ENCODE peak calls at places on chromosomes 6 and 20, in five cellular contexts. One of them, this sample, is unnamed.

GRCh38 chr6:53496100-53496499 is 48.8 kb downstream of the GCLC start:
- DNase-seq in GM12865: no peak
- DNase-seq in tibial nerve: no peak
- DNase-seq in sigmoid colon: no peak
- DNase-seq in adrenal gland: no peak
- DNase-seq in this sample: no peak

GRCh38 chr20:39290575-39290974 is 328.4 kb downstream of the DHX35 start:
- DNase-seq in GM12865: no peak
- DNase-seq in tibial nerve: no peak
- DNase-seq in sigmoid colon: no peak
- DNase-seq in adrenal gland: no peak
- DNase-seq in this sample: no peak

GRCh38 chr20:63553933-63554290 is at the start of gene FNDC11:
- DNase-seq in GM12865: peak
- DNase-seq in tibial nerve: no peak
- DNase-seq in sigmoid colon: no peak
- DNase-seq in adrenal gland: peak
- DNase-seq in this sample: peak

GRCh38 chr6:49269190-49269589 is 193.9 kb downstream of the MMUT start:
- DNase-seq in GM12865: no peak
- DNase-seq in tibial nerve: no peak
- DNase-seq in sigmoid colon: no peak
- DNase-seq in adrenal gland: no peak
- DNase-seq in this sample: no peak

GRCh38 chr20:29878281-29878741 is 1379.2 kb upstream of the DEFB115 start:
- DNase-seq in GM12865: peak
- DNase-seq in tibial nerve: no peak
- DNase-seq in sigmoid colon: peak
- DNase-seq in adrenal gland: no peak
- DNase-seq in this sample: no peak

GRCh38 chr20:40743172-40743775 is 54.2 kb upstream of the MAFB start:
- DNase-seq in GM12865: no peak
- DNase-seq in tibial nerve: no peak
- DNase-seq in sigmoid colon: no peak
- DNase-seq in adrenal gland: no peak
- DNase-seq in this sample: no peak

GRCh38 chr6:14046476-14047068 is 71.0 kb upstream of the CD83 start:
- DNase-seq in GM12865: peak
- DNase-seq in tibial nerve: peak
- DNase-seq in sigmoid colon: no peak
- DNase-seq in adrenal gland: peak
- DNase-seq in this sample: no peak

GRCh38 chr20:51249215-51249614 is 226.3 kb upstream of the KCNG1 start:
- DNase-seq in GM12865: no peak
- DNase-seq in tibial nerve: no peak
- DNase-seq in sigmoid colon: no peak
- DNase-seq in adrenal gland: no peak
- DNase-seq in this sample: no peak

GRCh38 chr6:27133281-27134227 is 113.9 kb upstream of the PRSS16 start:
- DNase-seq in GM12865: peak
- DNase-seq in tibial nerve: peak
- DNase-seq in sigmoid colon: peak
- DNase-seq in adrenal gland: peak
- DNase-seq in this sample: peak

GRCh38 chr20:54201268-54201846 is 6.5 kb upstream of the PFDN4 start:
- DNase-seq in GM12865: no peak
- DNase-seq in tibial nerve: no peak
- DNase-seq in sigmoid colon: no peak
- DNase-seq in adrenal gland: no peak
- DNase-seq in this sample: no peak

GRCh38 chr6:158803733-158804143 is 15.4 kb downstream of the EZR start:
- DNase-seq in GM12865: peak
- DNase-seq in tibial nerve: no peak
- DNase-seq in sigmoid colon: no peak
- DNase-seq in adrenal gland: no peak
- DNase-seq in this sample: peak

GRCh38 chr6:30819287-30819917 is 64.9 kb upstream of the DDR1 start:
- DNase-seq in GM12865: no peak
- DNase-seq in tibial nerve: no peak
- DNase-seq in sigmoid colon: no peak
- DNase-seq in adrenal gland: no peak
- DNase-seq in this sample: no peak

GRCh38 chr6:683742-684440 is 9.0 kb downstream of the EXOC2 start:
- DNase-seq in GM12865: no peak
- DNase-seq in tibial nerve: no peak
- DNase-seq in sigmoid colon: no peak
- DNase-seq in adrenal gland: no peak
- DNase-seq in this sample: no peak

GRCh38 chr6:30881987-30882763 is 2.1 kb upstream of the DDR1 start:
- DNase-seq in GM12865: no peak
- DNase-seq in tibial nerve: no peak
- DNase-seq in sigmoid colon: no peak
- DNase-seq in adrenal gland: no peak
- DNase-seq in this sample: no peak

GRCh38 chr20:36344517-36345132 is 38.5 kb downstream of the DLGAP4 start:
- DNase-seq in GM12865: peak
- DNase-seq in tibial nerve: peak
- DNase-seq in sigmoid colon: no peak
- DNase-seq in adrenal gland: peak
- DNase-seq in this sample: no peak

GRCh38 chr6:39952170-39952569 is 17.9 kb upstream of the MOCS1 start:
- DNase-seq in GM12865: no peak
- DNase-seq in tibial nerve: peak
- DNase-seq in sigmoid colon: no peak
- DNase-seq in adrenal gland: no peak
- DNase-seq in this sample: no peak

GRCh38 chr6:100246206-100246605 is 218.5 kb downstream of the SIM1 start:
- DNase-seq in GM12865: no peak
- DNase-seq in tibial nerve: no peak
- DNase-seq in sigmoid colon: no peak
- DNase-seq in adrenal gland: no peak
- DNase-seq in this sample: no peak

GRCh38 chr6:11645016-11645415 is 107.5 kb downstream of the TMEM170B start:
- DNase-seq in GM12865: no peak
- DNase-seq in tibial nerve: no peak
- DNase-seq in sigmoid colon: no peak
- DNase-seq in adrenal gland: no peak
- DNase-seq in this sample: no peak

GRCh38 chr20:15637971-15638754 is 935.1 kb downstream of the KIF16B start:
- DNase-seq in GM12865: no peak
- DNase-seq in tibial nerve: no peak
- DNase-seq in sigmoid colon: no peak
- DNase-seq in adrenal gland: no peak
- DNase-seq in this sample: no peak

GRCh38 chr20:62737271-62737761 is 28.7 kb downstream of the NTSR1 start:
- DNase-seq in GM12865: no peak
- DNase-seq in tibial nerve: no peak
- DNase-seq in sigmoid colon: no peak
- DNase-seq in adrenal gland: no peak
- DNase-seq in this sample: no peak

GRCh38 chr20:8805737-8806442 is 263.0 kb upstream of the PLCB4 start:
- DNase-seq in GM12865: peak
- DNase-seq in tibial nerve: no peak
- DNase-seq in sigmoid colon: no peak
- DNase-seq in adrenal gland: no peak
- DNase-seq in this sample: no peak

GRCh38 chr6:147005499-147005898 is 198.7 kb upstream of the STXBP5 start:
- DNase-seq in GM12865: no peak
- DNase-seq in tibial nerve: no peak
- DNase-seq in sigmoid colon: no peak
- DNase-seq in adrenal gland: no peak
- DNase-seq in this sample: no peak

GRCh38 chr20:44223721-44224120 is 13.2 kb upstream of the OSER1 start:
- DNase-seq in GM12865: no peak
- DNase-seq in tibial nerve: no peak
- DNase-seq in sigmoid colon: no peak
- DNase-seq in adrenal gland: no peak
- DNase-seq in this sample: no peak

GRCh38 chr6:133756046-133756445 is 132.9 kb upstream of the TCF21 start:
- DNase-seq in GM12865: no peak
- DNase-seq in tibial nerve: no peak
- DNase-seq in sigmoid colon: no peak
- DNase-seq in adrenal gland: no peak
- DNase-seq in this sample: no peak

GRCh38 chr6:48736486-48737206 is 625.6 kb upstream of the PTCHD4 start:
- DNase-seq in GM12865: no peak
- DNase-seq in tibial nerve: no peak
- DNase-seq in sigmoid colon: no peak
- DNase-seq in adrenal gland: no peak
- DNase-seq in this sample: no peak

GRCh38 chr6:69795469-69796080 is 1.2 kb downstream of the LMBRD1 start:
- DNase-seq in GM12865: peak
- DNase-seq in tibial nerve: no peak
- DNase-seq in sigmoid colon: no peak
- DNase-seq in adrenal gland: no peak
- DNase-seq in this sample: no peak

GRCh38 chr6:17863971-17864754 is 123.3 kb downstream of the KIF13A start:
- DNase-seq in GM12865: no peak
- DNase-seq in tibial nerve: no peak
- DNase-seq in sigmoid colon: peak
- DNase-seq in adrenal gland: peak
- DNase-seq in this sample: no peak

GRCh38 chr6:6751615-6752014 is 163.1 kb downstream of the LY86 start:
- DNase-seq in GM12865: peak
- DNase-seq in tibial nerve: peak
- DNase-seq in sigmoid colon: peak
- DNase-seq in adrenal gland: no peak
- DNase-seq in this sample: no peak

GRCh38 chr6:6752129-6752528 is 163.6 kb downstream of the LY86 start:
- DNase-seq in GM12865: no peak
- DNase-seq in tibial nerve: no peak
- DNase-seq in sigmoid colon: no peak
- DNase-seq in adrenal gland: no peak
- DNase-seq in this sample: no peak

GRCh38 chr6:6748001-6748400 is 159.5 kb downstream of the LY86 start:
- DNase-seq in GM12865: no peak
- DNase-seq in tibial nerve: no peak
- DNase-seq in sigmoid colon: no peak
- DNase-seq in adrenal gland: peak
- DNase-seq in this sample: no peak

GRCh38 chr6:6751197-6751596 is 162.7 kb downstream of the LY86 start:
- DNase-seq in GM12865: no peak
- DNase-seq in tibial nerve: no peak
- DNase-seq in sigmoid colon: no peak
- DNase-seq in adrenal gland: no peak
- DNase-seq in this sample: no peak

GRCh38 chr6:6749791-6750434 is 161.4 kb downstream of the LY86 start:
- DNase-seq in GM12865: no peak
- DNase-seq in tibial nerve: peak
- DNase-seq in sigmoid colon: peak
- DNase-seq in adrenal gland: peak
- DNase-seq in this sample: no peak
- TF ChIP-seq CTCF in GM12865: no peak
- TF ChIP-seq CTCF in tibial nerve: no peak
- TF ChIP-seq CTCF in sigmoid colon: no peak
- TF ChIP-seq CTCF in adrenal gland: no peak
- TF ChIP-seq CTCF in this sample: no peak

GRCh38 chr6:5630636-5631035 is 369.3 kb downstream of the FARS2 start:
- DNase-seq in GM12865: no peak
- DNase-seq in tibial nerve: no peak
- DNase-seq in sigmoid colon: no peak
- DNase-seq in adrenal gland: no peak
- DNase-seq in this sample: no peak
- TF ChIP-seq CTCF in GM12865: no peak
- TF ChIP-seq CTCF in tibial nerve: no peak
- TF ChIP-seq CTCF in sigmoid colon: no peak
- TF ChIP-seq CTCF in adrenal gland: no peak
- TF ChIP-seq CTCF in this sample: no peak

GRCh38 chr6:45789238-45789637 is 226.4 kb downstream of the CLIC5 start:
- DNase-seq in GM12865: no peak
- DNase-seq in tibial nerve: no peak
- DNase-seq in sigmoid colon: no peak
- DNase-seq in adrenal gland: no peak
- DNase-seq in this sample: no peak
- TF ChIP-seq CTCF in GM12865: peak
- TF ChIP-seq CTCF in tibial nerve: no peak
- TF ChIP-seq CTCF in sigmoid colon: no peak
- TF ChIP-seq CTCF in adrenal gland: no peak
- TF ChIP-seq CTCF in this sample: no peak

DNA sequence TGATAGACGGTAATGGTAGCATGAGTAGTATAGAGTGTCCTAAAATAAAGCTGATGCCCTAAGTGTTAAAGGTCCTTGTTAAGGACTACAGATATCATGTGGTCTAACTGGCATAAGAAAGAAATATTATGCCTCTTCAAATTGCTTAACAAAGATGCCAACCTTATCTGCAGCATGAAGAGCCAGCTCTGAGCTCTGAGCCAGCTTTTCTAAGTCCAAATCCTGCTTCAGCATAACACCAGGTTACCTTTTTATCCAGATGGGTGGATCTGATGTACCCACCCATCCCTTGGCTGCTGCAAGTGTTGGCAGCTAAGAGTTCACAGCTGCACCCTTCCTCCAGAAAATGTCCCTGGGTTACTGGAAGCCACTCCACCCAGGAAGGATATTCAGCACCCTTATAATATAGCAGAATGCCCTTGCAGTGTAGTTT is 83.8 kb downstream of the TENT5A start:
- DNase-seq in GM12865: no peak
- DNase-seq in tibial nerve: no peak
- DNase-seq in sigmoid colon: no peak
- DNase-seq in adrenal gland: no peak
- DNase-seq in this sample: no peak
- TF ChIP-seq CTCF in GM12865: no peak
- TF ChIP-seq CTCF in tibial nerve: no peak
- TF ChIP-seq CTCF in sigmoid colon: no peak
- TF ChIP-seq CTCF in adrenal gland: no peak
- TF ChIP-seq CTCF in this sample: no peak

GRCh38 chr6:152716322-152716721 is 18.6 kb downstream of the MYCT1 start:
- DNase-seq in GM12865: no peak
- DNase-seq in tibial nerve: no peak
- DNase-seq in sigmoid colon: no peak
- DNase-seq in adrenal gland: no peak
- DNase-seq in this sample: no peak
- TF ChIP-seq CTCF in GM12865: no peak
- TF ChIP-seq CTCF in tibial nerve: no peak
- TF ChIP-seq CTCF in sigmoid colon: no peak
- TF ChIP-seq CTCF in adrenal gland: no peak
- TF ChIP-seq CTCF in this sample: no peak

DNA sequence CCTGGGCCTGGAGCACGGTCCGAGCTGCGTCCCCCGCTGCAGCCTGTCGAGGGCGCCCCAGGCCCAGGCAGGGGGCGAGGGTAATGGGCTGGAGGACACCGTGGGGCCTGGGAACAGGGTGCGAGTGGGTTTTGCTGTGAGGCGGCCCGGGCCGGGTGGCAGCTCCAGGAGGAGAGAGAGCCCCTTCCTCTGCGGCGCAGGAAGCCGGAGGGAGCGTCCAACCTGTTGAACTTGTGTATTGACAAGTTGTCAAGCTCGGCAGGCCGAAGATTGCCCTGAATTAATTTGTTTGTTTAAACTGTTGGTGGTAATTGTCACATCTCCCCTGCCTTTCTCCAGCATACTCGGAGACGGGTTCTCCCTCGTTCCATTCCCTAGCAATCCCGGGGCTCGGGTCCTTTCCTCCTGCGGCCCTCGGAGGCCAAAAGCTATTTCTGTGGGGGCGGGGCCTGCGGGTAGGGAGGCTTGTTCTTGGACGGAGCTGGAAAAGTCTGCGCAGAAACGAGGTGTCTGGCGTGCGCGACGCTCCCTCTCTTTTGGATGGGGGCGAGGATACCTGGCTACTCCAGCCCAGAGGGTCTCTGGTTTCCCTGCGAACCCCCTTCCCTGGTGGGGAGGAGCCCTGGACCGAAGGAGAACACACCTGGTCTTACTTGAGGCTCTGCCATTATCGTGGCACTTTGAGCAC is 9.9 kb downstream of the NR2E1 start:
- DNase-seq in GM12865: no peak
- DNase-seq in tibial nerve: no peak
- DNase-seq in sigmoid colon: no peak
- DNase-seq in adrenal gland: peak
- DNase-seq in this sample: no peak
- TF ChIP-seq CTCF in GM12865: peak
- TF ChIP-seq CTCF in tibial nerve: no peak
- TF ChIP-seq CTCF in sigmoid colon: no peak
- TF ChIP-seq CTCF in adrenal gland: peak
- TF ChIP-seq CTCF in this sample: no peak

This sample was measured in natural killer cell.